ENCODE peak calls at places on chromosome 12, in nine cellular contexts. Q is AG04449; Y is A549; D is T-cell; N is WTC11; F is stimulated activated CD8-positive, alpha-beta memory T cell treated with anti-CD3 and anti-CD28 coated beads, Interleukin-7, amount 100 ng/mL, for 24 hours; U is ovary; R is adipocyte; L is T follicular helper cell. E is an unnamed sample.

GRCh38 chr12:46660276-46660675 is 165.5 kb downstream of the SLC38A4 start:
- DNase-seq in Y (no peak), N (no peak), Q (no peak), U (no peak), D (no peak), L (no peak), F (no peak), R (peak; percentile 33), E (no peak)

GRCh38 chr12:90058721-90059120 is 350.1 kb upstream of the ATP2B1 start:
- DNase-seq in Y (no peak), R (peak; percentile 69), N (no peak), F (no peak), L (no peak), Q (peak; percentile 71), D (no peak), U (no peak), E (no peak)

GRCh38 chr12:52837781-52838736 is 3.9 kb upstream of the KRT79 start:
- DNase-seq in N (no peak), Y (no peak), Q (no peak), U (no peak), R (no peak), D (no peak), F (no peak), L (no peak), E (no peak)

GRCh38 chr12:131943389-131943788 is 6.4 kb upstream of the EP400 start:
- DNase-seq in U (no peak), F (no peak), N (no peak), L (no peak), D (no peak), Y (no peak), Q (no peak), R (no peak), E (no peak)

GRCh38 chr12:3913278-3913677 is 40.1 kb upstream of the PARP11 start:
- DNase-seq in D (no peak), N (no peak), R (no peak), F (no peak), U (no peak), L (no peak), Q (no peak), Y (no peak), E (no peak)

GRCh38 chr12:75781532-75782046 is 250.0 kb downstream of the PHLDA1 start:
- DNase-seq in N (no peak), Q (no peak), U (no peak), F (no peak), L (no peak), R (no peak), D (no peak), Y (peak; percentile 29), E (no peak)

GRCh38 chr12:25436206-25436912 is 116.7 kb downstream of the LMNTD1 start:
- DNase-seq in U (peak; percentile 35), N (no peak), F (no peak), D (no peak), Y (peak; percentile 63), Q (no peak), R (peak; percentile 95), L (no peak), E (peak; percentile 60)

GRCh38 chr12:42744539-42745156 is 155.1 kb upstream of the PRICKLE1 start:
- DNase-seq in F (no peak), D (no peak), R (peak; percentile 90), Y (no peak), N (no peak), L (no peak), U (no peak), Q (no peak), E (no peak)

GRCh38 chr12:5085896-5086295 is 42.2 kb downstream of the KCNA5 start:
- DNase-seq in L (no peak), Y (no peak), R (peak; percentile 69), D (no peak), N (no peak), Q (peak; percentile 81), F (no peak), U (no peak), E (no peak)

GRCh38 chr12:76666272-76666845 is 97.6 kb upstream of the ZDHHC17 start:
- DNase-seq in L (no peak), D (no peak), R (no peak), Y (no peak), Q (no peak), N (no peak), U (no peak), F (no peak), E (no peak)

GRCh38 chr12:108729612-108730336 is 1.5 kb downstream of the CORO1C start:
- DNase-seq in R (peak; percentile 53), F (no peak), D (no peak), L (no peak), Q (no peak), U (no peak), Y (no peak), N (no peak), E (no peak)

GRCh38 chr12:50842637-50843493 is at the start of gene TMPRSS12:
- DNase-seq in R (no peak), D (no peak), L (no peak), Q (no peak), Y (no peak), F (no peak), N (peak; percentile 85), U (peak; percentile 27), E (no peak)

GRCh38 chr12:69719336-69720316 is 19.0 kb upstream of the RAB3IP start:
- DNase-seq in U (no peak), L (no peak), F (no peak), R (no peak), Q (no peak), D (no peak), N (no peak), Y (no peak), E (no peak)

GRCh38 chr12:81598205-81598604 is 160.9 kb downstream of the PPFIA2 start:
- DNase-seq in L (no peak), U (no peak), F (no peak), N (no peak), D (no peak), Y (no peak), Q (no peak), R (peak; percentile 4), E (no peak)

GRCh38 chr12:47894652-47895051 is 10.1 kb downstream of the VDR start:
- DNase-seq in D (no peak), U (no peak), R (no peak), Y (no peak), Q (no peak), N (no peak), F (no peak), L (no peak), E (no peak)

GRCh38 chr12:80056845-80057244 is 42.5 kb upstream of the OTOGL start:
- DNase-seq in Y (no peak), D (no peak), R (no peak), U (peak; percentile 31), L (no peak), F (no peak), Q (no peak), N (no peak), E (no peak)

GRCh38 chr12:26327975-26328635 is 132.7 kb downstream of the SSPN start:
- DNase-seq in U (no peak), L (no peak), D (no peak), F (no peak), N (no peak), R (no peak), Y (no peak), Q (no peak), E (no peak)

GRCh38 chr12:46946137-46946536 is 120.3 kb upstream of the SLC38A4 start:
- DNase-seq in R (peak; percentile 36), Y (no peak), N (no peak), U (no peak), F (no peak), L (no peak), D (no peak), Q (no peak), E (no peak)

GRCh38 chr12:56645201-56645716 is 525 bp downstream of the ATP5F1B start:
- DNase-seq in F (no peak), D (no peak), N (no peak), Q (no peak), R (peak; percentile 61), Y (no peak), L (no peak), U (no peak), E (no peak)

GRCh38 chr12:125804660-125805059 is 739.4 kb downstream of the AACS start:
- DNase-seq in U (no peak), D (no peak), Y (no peak), L (no peak), N (no peak), R (no peak), F (no peak), Q (no peak), E (no peak)

GRCh38 chr12:57864811-57865751 is 18.6 kb upstream of the CTDSP2 start:
- DNase-seq in D (no peak), R (peak; percentile 96), N (peak; percentile 74), Y (peak; percentile 89), U (peak; percentile 86), Q (no peak), L (no peak), F (peak; percentile 37), E (no peak)

GRCh38 chr12:39383064-39383552 is 59.8 kb downstream of the KIF21A start:
- DNase-seq in N (no peak), L (no peak), F (no peak), Y (no peak), Q (no peak), R (no peak), U (no peak), D (no peak), E (no peak)